ENCODE peak calls at places on chromosomes 5 and 9, in eight cellular contexts. I is ELR; J is lower lobe of right lung; K is GM12865; V is EL; O is GM04504; G is mesendoderm; X is stimulated activated naive CD8-positive, alpha-beta T cell treated with anti-CD3 and anti-CD28 coated beads, Interleukin-15, amount 100 ng/mL, for 72 hours. C is an unnamed sample.

GRCh38 chr9:89774971-89775370 is 170.2 kb downstream of the GADD45G start:
- DNase-seq in I (no peak), J (no peak), K (no peak), V (no peak), O (no peak), G (no peak), X (no peak), C (no peak)

GRCh38 chr5:91906027-91906426 is 522.9 kb upstream of the ARRDC3 start:
- DNase-seq in I (no peak), J (no peak), K (no peak), V (no peak), O (no peak), G (no peak), X (no peak), C (no peak)

GRCh38 chr5:43428034-43428712 is 16.0 kb upstream of the CCL28 start:
- DNase-seq in I (peak), J (no peak), K (no peak), V (peak), O (no peak), G (peak), X (no peak), C (peak)

GRCh38 chr9:114033397-114034103 is 44.5 kb downstream of the AMBP start:
- DNase-seq in I (peak), J (no peak), K (no peak), V (peak), O (no peak), G (peak), X (no peak), C (no peak)

GRCh38 chr5:86894006-86894560 is 276.3 kb downstream of the COX7C start:
- DNase-seq in I (peak), J (no peak), K (no peak), V (peak), O (peak), G (no peak), X (no peak), C (peak)

GRCh38 chr9:126619336-126619919 is 5.7 kb downstream of the LMX1B start:
- DNase-seq in I (no peak), J (no peak), K (no peak), V (no peak), O (no peak), G (no peak), X (no peak), C (no peak)

GRCh38 chr5:174514983-174515394 is 209.4 kb upstream of the MSX2 start:
- DNase-seq in I (no peak), J (no peak), K (no peak), V (no peak), O (no peak), G (no peak), X (no peak), C (no peak)

GRCh38 chr9:127983847-127984289 is 3.1 kb upstream of the EEIG1 start:
- DNase-seq in I (no peak), J (no peak), K (peak), V (no peak), O (no peak), G (no peak), X (no peak), C (no peak)

GRCh38 chr5:169350759-169351240 is 49.9 kb upstream of the SLIT3 start:
- DNase-seq in I (peak), J (no peak), K (no peak), V (peak), O (peak), G (peak), X (no peak), C (peak)